ENCODE peak calls at places on chromosomes 7 and 10, in four cellular contexts. One of them, this sample, is unnamed.

GRCh38 chr7:16203065-16203464 is 218.3 kb downstream of the CRPPA start:
- DNase-seq in stomach: no peak
- DNase-seq in mesenchymal stem cell: no peak
- DNase-seq in transverse colon: peak; percentile 66
- DNase-seq in this sample: no peak

GRCh38 chr7:157541796-157542668 is 205.2 kb downstream of the DNAJB6 start:
- DNase-seq in stomach: no peak
- DNase-seq in mesenchymal stem cell: no peak
- DNase-seq in transverse colon: no peak
- DNase-seq in this sample: no peak

GRCh38 chr7:135164357-135165021 is 6.0 kb downstream of the CYREN start:
- DNase-seq in stomach: no peak
- DNase-seq in mesenchymal stem cell: no peak
- DNase-seq in transverse colon: no peak
- DNase-seq in this sample: no peak

GRCh38 chr7:25720427-25720826 is 431.6 kb upstream of the NFE2L3 start:
- DNase-seq in stomach: no peak
- DNase-seq in mesenchymal stem cell: peak; percentile 16
- DNase-seq in transverse colon: no peak
- DNase-seq in this sample: no peak

GRCh38 chr7:134514663-134515062 is 12.7 kb upstream of the AKR1B10 start:
- DNase-seq in stomach: no peak
- DNase-seq in mesenchymal stem cell: peak; percentile 80
- DNase-seq in transverse colon: peak; percentile 12
- DNase-seq in this sample: no peak

GRCh38 chr10:58299580-58299979 is 30.6 kb downstream of the CISD1 start:
- DNase-seq in stomach: peak; percentile 58
- DNase-seq in mesenchymal stem cell: peak; percentile 58
- DNase-seq in transverse colon: peak; percentile 65
- DNase-seq in this sample: peak; percentile 23

GRCh38 chr10:17178006-17178405 is 23.5 kb downstream of the TRDMT1 start:
- DNase-seq in stomach: no peak
- DNase-seq in mesenchymal stem cell: no peak
- DNase-seq in transverse colon: no peak
- DNase-seq in this sample: no peak

GRCh38 chr10:102404361-102405107 is 9.0 kb downstream of the NFKB2 start:
- DNase-seq in stomach: no peak
- DNase-seq in mesenchymal stem cell: no peak
- DNase-seq in transverse colon: no peak
- DNase-seq in this sample: no peak

GRCh38 chr7:80941206-80941758 is 22.4 kb upstream of the SEMA3C start:
- DNase-seq in stomach: no peak
- DNase-seq in mesenchymal stem cell: peak; percentile 82
- DNase-seq in transverse colon: no peak
- DNase-seq in this sample: no peak

GRCh38 chr10:124109261-124109660 is 15.9 kb upstream of the CHST15 start:
- DNase-seq in stomach: no peak
- DNase-seq in mesenchymal stem cell: no peak
- DNase-seq in transverse colon: no peak
- DNase-seq in this sample: no peak

GRCh38 chr7:157692156-157693011 is 355.6 kb downstream of the DNAJB6 start:
- DNase-seq in stomach: no peak
- DNase-seq in mesenchymal stem cell: no peak
- DNase-seq in transverse colon: no peak
- DNase-seq in this sample: no peak

GRCh38 chr10:48489099-48489498 is 115.8 kb downstream of the ARHGAP22 start:
- DNase-seq in stomach: no peak
- DNase-seq in mesenchymal stem cell: no peak
- DNase-seq in transverse colon: no peak
- DNase-seq in this sample: no peak

GRCh38 chr7:155283565-155284194 is 14.0 kb upstream of the INSIG1 start:
- DNase-seq in stomach: no peak
- DNase-seq in mesenchymal stem cell: no peak
- DNase-seq in transverse colon: no peak
- DNase-seq in this sample: no peak

GRCh38 chr7:27897441-27897847 is 157.5 kb downstream of the TAX1BP1 start:
- DNase-seq in stomach: no peak
- DNase-seq in mesenchymal stem cell: no peak
- DNase-seq in transverse colon: no peak
- DNase-seq in this sample: no peak

GRCh38 chr10:4691776-4692175 is 134.2 kb upstream of the AKR1E2 start:
- DNase-seq in stomach: no peak
- DNase-seq in mesenchymal stem cell: peak; percentile 51
- DNase-seq in transverse colon: no peak
- DNase-seq in this sample: no peak

GRCh38 chr7:67896721-67897120 is 900.1 kb downstream of the TYW1 start:
- DNase-seq in stomach: no peak
- DNase-seq in mesenchymal stem cell: no peak
- DNase-seq in transverse colon: no peak
- DNase-seq in this sample: no peak

GRCh38 chr7:55150709-55151108 is 131.9 kb downstream of the EGFR start:
- DNase-seq in stomach: no peak
- DNase-seq in mesenchymal stem cell: no peak
- DNase-seq in transverse colon: no peak
- DNase-seq in this sample: no peak

GRCh38 chr7:1979591-1980560 is 252.9 kb downstream of the MAD1L1 start:
- DNase-seq in stomach: no peak
- DNase-seq in mesenchymal stem cell: no peak
- DNase-seq in transverse colon: peak; percentile 53
- DNase-seq in this sample: no peak

GRCh38 chr10:86372119-86372784 is 5.7 kb upstream of the GRID1 start:
- DNase-seq in stomach: peak; percentile 2
- DNase-seq in mesenchymal stem cell: no peak
- DNase-seq in transverse colon: no peak
- DNase-seq in this sample: no peak

GRCh38 chr10:96310359-96310669 is 6.1 kb downstream of the DNTT start:
- DNase-seq in stomach: no peak
- DNase-seq in mesenchymal stem cell: no peak
- DNase-seq in transverse colon: no peak
- DNase-seq in this sample: no peak

GRCh38 chr7:134083766-134084487 is 43.2 kb upstream of the LRGUK start:
- DNase-seq in stomach: no peak
- DNase-seq in mesenchymal stem cell: peak; percentile 24
- DNase-seq in transverse colon: no peak
- DNase-seq in this sample: no peak

GRCh38 chr10:6047326-6047611 is 14.9 kb downstream of the IL2RA start:
- DNase-seq in stomach: no peak
- DNase-seq in mesenchymal stem cell: no peak
- DNase-seq in transverse colon: no peak
- DNase-seq in this sample: no peak

GRCh38 chr7:137462847-137463246 is 119.3 kb upstream of the PTN start:
- DNase-seq in stomach: no peak
- DNase-seq in mesenchymal stem cell: no peak
- DNase-seq in transverse colon: no peak
- DNase-seq in this sample: no peak

GRCh38 chr7:94391716-94392390 is 2.8 kb upstream of the COL1A2 start:
- DNase-seq in stomach: no peak
- DNase-seq in mesenchymal stem cell: peak; percentile 81
- DNase-seq in transverse colon: no peak
- DNase-seq in this sample: no peak

GRCh38 chr7:99108615-99109014 is 35.3 kb downstream of the SMURF1 start:
- DNase-seq in stomach: no peak
- DNase-seq in mesenchymal stem cell: no peak
- DNase-seq in transverse colon: no peak
- DNase-seq in this sample: no peak

GRCh38 chr7:99106411-99106810 is 37.5 kb downstream of the SMURF1 start:
- DNase-seq in stomach: no peak
- DNase-seq in mesenchymal stem cell: no peak
- DNase-seq in transverse colon: no peak
- DNase-seq in this sample: no peak

GRCh38 chr7:99105756-99106155 is 38.2 kb downstream of the SMURF1 start:
- DNase-seq in stomach: no peak
- DNase-seq in mesenchymal stem cell: no peak
- DNase-seq in transverse colon: no peak
- DNase-seq in this sample: no peak

GRCh38 chr7:99104631-99105030 is 39.3 kb downstream of the SMURF1 start:
- DNase-seq in stomach: no peak
- DNase-seq in mesenchymal stem cell: no peak
- DNase-seq in transverse colon: no peak
- DNase-seq in this sample: no peak

DNA sequence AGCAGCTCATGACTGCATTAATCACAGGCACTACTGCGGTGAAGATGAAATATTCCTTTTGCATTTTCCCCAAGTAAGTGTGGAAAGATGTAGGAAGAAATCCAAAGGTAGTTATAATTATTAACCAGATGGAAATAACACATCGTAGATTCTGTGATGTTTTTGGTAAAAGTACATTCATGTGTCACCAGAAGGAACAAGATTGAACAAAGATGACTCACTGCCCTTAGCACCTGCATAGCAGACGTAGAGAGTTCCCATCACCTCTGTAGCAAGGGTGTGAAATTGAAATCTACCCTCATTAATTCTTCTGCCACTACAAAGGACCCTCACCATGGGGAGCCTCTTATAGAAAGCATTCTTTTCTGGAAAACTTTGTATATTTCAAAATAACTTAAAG is 37.0 kb downstream of the SMURF1 start:
- DNase-seq in stomach: no peak
- DNase-seq in mesenchymal stem cell: no peak
- DNase-seq in transverse colon: no peak
- DNase-seq in this sample: no peak
- H3K27ac ChIP-seq in stomach: peak overlapping the region; percentile 40
- H3K27ac ChIP-seq in mesenchymal stem cell: peak overlapping the region; percentile 83
- H3K27ac ChIP-seq in transverse colon: peak overlapping the region; percentile 34
- H3K27ac ChIP-seq in this sample: peak overlapping the region; percentile 50

GRCh38 chr10:100907773-100908172 is 5.0 kb upstream of the SLF2 start:
- DNase-seq in stomach: no peak
- DNase-seq in mesenchymal stem cell: peak; percentile 50
- DNase-seq in transverse colon: no peak
- DNase-seq in this sample: no peak

GRCh38 chr10:100912013-100912608 is 652 bp upstream of the SLF2 start:
- DNase-seq in stomach: no peak
- DNase-seq in mesenchymal stem cell: no peak
- DNase-seq in transverse colon: no peak
- DNase-seq in this sample: no peak

GRCh38 chr10:100911472-100911871 is 1.3 kb upstream of the SLF2 start:
- DNase-seq in stomach: no peak
- DNase-seq in mesenchymal stem cell: no peak
- DNase-seq in transverse colon: no peak
- DNase-seq in this sample: no peak

GRCh38 chr10:100908378-100908777 is 4.4 kb upstream of the SLF2 start:
- DNase-seq in stomach: no peak
- DNase-seq in mesenchymal stem cell: no peak
- DNase-seq in transverse colon: no peak
- DNase-seq in this sample: no peak

GRCh38 chr10:100909506-100910260 is 3.1 kb upstream of the SLF2 start:
- DNase-seq in stomach: no peak
- DNase-seq in mesenchymal stem cell: peak; percentile 57
- DNase-seq in transverse colon: no peak
- DNase-seq in this sample: no peak
- H3K27ac ChIP-seq in stomach: no peak overlapping the region
- H3K27ac ChIP-seq in mesenchymal stem cell: no peak overlapping the region
- H3K27ac ChIP-seq in transverse colon: no peak overlapping the region
- H3K27ac ChIP-seq in this sample: no peak overlapping the region

GRCh38 chr10:60428387-60428737 is 38.7 kb upstream of the ANK3 start:
- DNase-seq in stomach: no peak
- DNase-seq in mesenchymal stem cell: peak; percentile 59
- DNase-seq in transverse colon: no peak
- DNase-seq in this sample: no peak
- H3K27ac ChIP-seq in stomach: no peak overlapping the region
- H3K27ac ChIP-seq in mesenchymal stem cell: no peak overlapping the region
- H3K27ac ChIP-seq in transverse colon: no peak overlapping the region
- H3K27ac ChIP-seq in this sample: no peak overlapping the region

GRCh38 chr7:31735991-31736982 is 49.3 kb downstream of the PPP1R17 start:
- DNase-seq in stomach: peak; percentile 71
- DNase-seq in mesenchymal stem cell: peak; percentile 67
- DNase-seq in transverse colon: peak; percentile 47
- DNase-seq in this sample: peak; percentile 42

GRCh38 chr7:31729195-31729804 is 42.3 kb downstream of the PPP1R17 start:
- DNase-seq in stomach: no peak
- DNase-seq in mesenchymal stem cell: no peak
- DNase-seq in transverse colon: no peak
- DNase-seq in this sample: no peak

GRCh38 chr7:31734456-31734855 is 47.4 kb downstream of the PPP1R17 start:
- DNase-seq in stomach: no peak
- DNase-seq in mesenchymal stem cell: no peak
- DNase-seq in transverse colon: no peak
- DNase-seq in this sample: no peak
- H3K27ac ChIP-seq in stomach: no peak overlapping the region
- H3K27ac ChIP-seq in mesenchymal stem cell: no peak overlapping the region
- H3K27ac ChIP-seq in transverse colon: no peak overlapping the region
- H3K27ac ChIP-seq in this sample: no peak overlapping the region

GRCh38 chr7:6430974-6431373 is 16.8 kb downstream of the DAGLB start:
- DNase-seq in stomach: no peak
- DNase-seq in mesenchymal stem cell: no peak
- DNase-seq in transverse colon: no peak
- DNase-seq in this sample: no peak
- H3K27ac ChIP-seq in stomach: no peak overlapping the region
- H3K27ac ChIP-seq in mesenchymal stem cell: no peak overlapping the region
- H3K27ac ChIP-seq in transverse colon: no peak overlapping the region
- H3K27ac ChIP-seq in this sample: no peak overlapping the region

DNA sequence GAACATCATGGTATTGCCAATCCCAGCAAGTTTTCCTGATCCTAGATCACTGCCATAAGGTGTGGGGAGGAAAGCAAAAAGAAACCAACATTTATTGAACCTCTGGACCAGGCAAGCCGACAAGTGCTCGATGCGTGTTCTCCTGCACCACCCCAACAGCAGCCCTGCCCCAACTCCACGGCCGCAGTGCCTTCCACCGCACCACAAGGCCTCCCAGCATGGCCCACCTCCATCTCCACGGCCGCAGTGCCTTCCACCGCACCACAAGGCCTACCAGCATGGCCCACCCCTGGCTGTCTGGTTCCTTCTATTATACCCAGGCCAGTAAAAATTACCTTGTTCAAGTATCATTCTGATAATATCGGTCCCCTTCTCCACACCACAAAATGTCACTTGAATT is 8.7 kb downstream of the HIPK2 start:
- DNase-seq in stomach: no peak
- DNase-seq in mesenchymal stem cell: peak; percentile 0
- DNase-seq in transverse colon: no peak
- DNase-seq in this sample: no peak
- H3K27ac ChIP-seq in stomach: peak overlapping the region; percentile 13
- H3K27ac ChIP-seq in mesenchymal stem cell: no peak overlapping the region
- H3K27ac ChIP-seq in transverse colon: no peak overlapping the region
- H3K27ac ChIP-seq in this sample: peak overlapping the region; percentile 43

DNA sequence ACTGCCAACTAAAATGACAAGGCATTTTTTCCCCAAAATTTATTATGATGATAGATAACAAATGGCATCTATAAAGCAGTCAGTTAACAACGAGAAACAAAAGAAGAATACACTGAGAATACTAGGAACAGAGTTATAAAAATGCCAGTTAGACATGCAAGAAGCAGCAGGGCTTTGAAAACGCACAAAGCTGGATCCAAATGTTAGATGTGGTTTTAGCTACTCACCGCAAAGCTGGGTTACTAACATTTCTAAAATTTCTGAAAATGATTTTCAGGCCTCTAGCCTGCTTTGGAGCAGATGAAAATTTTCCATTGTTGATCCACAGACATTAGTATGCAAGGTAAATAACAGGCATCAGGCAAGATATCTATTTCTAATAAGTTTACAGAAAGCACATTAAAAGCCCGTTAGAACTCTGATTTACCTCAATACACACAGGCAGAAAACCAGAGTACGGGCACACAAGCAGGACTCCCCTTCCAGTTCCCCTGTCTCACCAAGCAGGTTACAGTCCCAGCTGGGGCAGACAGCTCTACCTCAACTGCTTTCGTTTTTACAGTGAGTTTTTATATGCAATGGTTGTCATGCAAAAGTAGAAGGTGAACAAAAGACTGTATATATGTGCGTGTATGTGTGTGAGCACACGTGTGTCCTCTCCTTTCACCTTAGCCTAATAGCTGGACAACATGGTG is 37.9 kb downstream of the GLI3 start:
- DNase-seq in stomach: no peak
- DNase-seq in mesenchymal stem cell: no peak
- DNase-seq in transverse colon: no peak
- DNase-seq in this sample: no peak
- H3K27ac ChIP-seq in stomach: no peak overlapping the region
- H3K27ac ChIP-seq in mesenchymal stem cell: no peak overlapping the region
- H3K27ac ChIP-seq in transverse colon: no peak overlapping the region
- H3K27ac ChIP-seq in this sample: no peak overlapping the region